ENCODE peak calls at places on chromosomes 16 and 17, in four cellular contexts. J is neural progenitor cell, M is mesendoderm, V is GM23248. P is an unnamed sample.

GRCh38 chr17:78974635-78975591 is 4.8 kb downstream of the LGALS3BP start:
- DNase-seq in M (peak), V (peak), J (no peak), P (peak)

GRCh38 chr17:21294321-21295035 is 10.0 kb downstream of the MAP2K3 start:
- DNase-seq in M (no peak), J (no peak), V (no peak), P (no peak)

GRCh38 chr17:64420143-64420670 is 28.7 kb upstream of the MILR1 start:
- DNase-seq in J (peak), V (peak), M (peak), P (peak)

GRCh38 chr17:73643012-73643845 is 1.0 kb downstream of the SDK2 start:
- DNase-seq in V (peak), J (peak), M (peak), P (peak)

GRCh38 chr16:74309789-74310781 is 13.5 kb downstream of the PSMD7 start:
- DNase-seq in M (peak), V (peak), J (peak), P (peak)

GRCh38 chr16:80231118-80231515 is 309.7 kb upstream of the DYNLRB2 start:
- DNase-seq in M (no peak), J (no peak), V (peak), P (no peak)

GRCh38 chr17:39553326-39553945 is 54.3 kb downstream of the NEUROD2 start:
- DNase-seq in J (no peak), M (no peak), V (peak), P (no peak)

GRCh38 chr16:67399749-67400704 is 6.7 kb upstream of the TPPP3 start:
- DNase-seq in M (peak), J (no peak), V (no peak), P (no peak)

GRCh38 chr17:39357978-39358377 is 43.4 kb downstream of the FBXL20 start:
- DNase-seq in V (no peak), J (peak), M (no peak), P (no peak)

GRCh38 chr17:57135748-57136342 is 50.8 kb downstream of the AKAP1 start:
- DNase-seq in V (no peak), M (no peak), J (no peak), P (no peak)

GRCh38 chr16:88989852-88990547 is 13.0 kb upstream of the CBFA2T3 start:
- DNase-seq in J (no peak), M (no peak), V (no peak), P (no peak)

GRCh38 chr17:62827722-62828498 is 19.8 kb upstream of the MARCHF10 start:
- DNase-seq in M (no peak), V (peak), J (peak), P (no peak)

GRCh38 chr17:70169707-70170597 is 620 bp downstream of the KCNJ2 start:
- DNase-seq in J (no peak), M (peak), V (peak), P (no peak)

GRCh38 chr16:54957403-54957802 is 26.7 kb downstream of the IRX5 start:
- DNase-seq in J (peak), V (peak), M (peak), P (peak)

GRCh38 chr16:81060576-81061306 is 16.3 kb downstream of the C16orf46 start:
- DNase-seq in J (no peak), M (no peak), V (no peak), P (no peak)

GRCh38 chr17:72494576-72494975 is 373.8 kb downstream of the SOX9 start:
- DNase-seq in M (no peak), J (no peak), V (no peak), P (no peak)

GRCh38 chr17:56158344-56158743 is 5.1 kb downstream of the ANKFN1 start:
- DNase-seq in V (no peak), J (no peak), M (no peak), P (no peak)

GRCh38 chr17:56510554-56511342 is 82.8 kb upstream of the NOG start:
- DNase-seq in M (no peak), J (no peak), V (no peak), P (peak)

GRCh38 chr17:76909971-76910760 is 42.0 kb downstream of the MGAT5B start:
- DNase-seq in V (peak), J (peak), M (peak), P (peak)

GRCh38 chr17:78555741-78556401 is 21.3 kb downstream of the DNAH17 start:
- DNase-seq in M (no peak), V (no peak), J (no peak), P (no peak)

GRCh38 chr16:30882429-30883310 is 11.2 kb downstream of the BCL7C start:
- DNase-seq in J (no peak), V (no peak), M (no peak), P (no peak)

GRCh38 chr17:798246-798645 is 16.1 kb downstream of the MRM3 start:
- DNase-seq in V (no peak), J (no peak), M (no peak), P (no peak)

GRCh38 chr16:4694664-4695451 is 1.5 kb downstream of the NUDT16L1 start:
- DNase-seq in V (peak), M (peak), J (no peak), P (peak)

GRCh38 chr17:49551221-49552069 is 24.2 kb upstream of the NXPH3 start:
- DNase-seq in J (no peak), M (no peak), V (no peak), P (no peak)

GRCh38 chr17:80791758-80792284 is 199.8 kb upstream of the CHMP6 start:
- DNase-seq in V (peak), M (no peak), J (no peak), P (peak)

GRCh38 chr16:50313596-50314483 is 47.5 kb downstream of the ADCY7 start:
- DNase-seq in J (no peak), V (peak), M (peak), P (peak)

GRCh38 chr16:88633684-88634140 is 4.7 kb upstream of the IL17C start:
- DNase-seq in M (peak), V (peak), J (peak), P (peak)

GRCh38 chr16:66832661-66833305 is 2.0 kb upstream of the NAE1 start:
- DNase-seq in V (peak), J (no peak), M (no peak), P (no peak)

GRCh38 chr16:87597324-87597830 is 4.9 kb upstream of the JPH3 start:
- DNase-seq in J (no peak), V (no peak), M (no peak), P (no peak)

GRCh38 chr17:45225964-45226530 is 4.4 kb downstream of the FMNL1 start:
- DNase-seq in V (no peak), M (no peak), J (no peak), P (peak)

GRCh38 chr17:16935241-16935663 is 36.7 kb downstream of the TNFRSF13B start:
- DNase-seq in V (no peak), M (no peak), J (no peak), P (peak)

GRCh38 chr17:37713028-37713431 is 31.8 kb downstream of the HNF1B start:
- DNase-seq in J (no peak), M (no peak), V (no peak), P (no peak)

GRCh38 chr17:62882878-62883277 is 74.8 kb upstream of the MARCHF10 start:
- DNase-seq in J (no peak), M (no peak), V (peak), P (peak)

GRCh38 chr17:81553616-81554181 is 1.5 kb upstream of the FAAP100 start:
- DNase-seq in J (no peak), M (no peak), V (peak), P (no peak)

GRCh38 chr16:3480901-3481695 is 14.2 kb downstream of the C16orf90 start:
- DNase-seq in M (peak), V (peak), J (no peak), P (peak)

GRCh38 chr17:68622423-68622822 is 21.3 kb upstream of the FAM20A start:
- DNase-seq in J (no peak), V (no peak), M (no peak), P (no peak)

GRCh38 chr17:59828478-59828760 is 64.3 kb downstream of the TUBD1 start:
- DNase-seq in J (no peak), V (no peak), M (no peak), P (no peak)

GRCh38 chr17:44780161-44780560 is 21.4 kb downstream of the ADAM11 start:
- DNase-seq in M (no peak), V (no peak), J (no peak), P (peak)

GRCh38 chr16:81696959-81697293 is 82.2 kb upstream of the PLCG2 start:
- DNase-seq in V (no peak), J (no peak), M (no peak), P (no peak)

GRCh38 chr17:80124351-80124981 is 22.5 kb downstream of the EIF4A3 start:
- DNase-seq in M (peak), J (peak), V (peak), P (peak)

GRCh38 chr16:53518550-53519416 is 15.8 kb upstream of the AKTIP start:
- DNase-seq in V (peak), J (no peak), M (no peak), P (no peak)
- H3K4me3 ChIP-seq in V (no peak), J (no peak), M (no peak), P (no peak)

DNA sequence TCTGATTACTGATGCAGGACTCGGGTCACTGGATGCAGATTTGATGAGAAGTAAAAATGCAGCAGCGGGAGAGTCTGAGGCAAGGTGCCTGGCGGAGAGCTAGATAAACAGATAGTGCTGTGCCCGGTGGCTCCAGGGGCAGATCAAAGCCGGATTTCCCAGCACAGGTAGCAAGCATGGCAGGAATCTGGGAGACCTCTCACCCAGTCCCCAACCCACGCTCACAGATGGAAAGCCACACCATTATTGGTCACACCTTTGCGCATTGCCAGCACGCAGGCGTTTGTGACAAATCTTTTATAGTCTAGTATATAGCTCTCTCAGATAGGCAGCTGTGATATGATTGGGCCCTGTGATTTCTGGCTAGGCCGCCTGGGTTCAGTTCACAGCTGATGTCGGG is 42.2 kb upstream of the NFAT5 start:
- DNase-seq in J (no peak), M (no peak), V (no peak), P (no peak)
- H3K9ac ChIP-seq in J (no peak), M (no peak), V (no peak), P (no peak)

DNA sequence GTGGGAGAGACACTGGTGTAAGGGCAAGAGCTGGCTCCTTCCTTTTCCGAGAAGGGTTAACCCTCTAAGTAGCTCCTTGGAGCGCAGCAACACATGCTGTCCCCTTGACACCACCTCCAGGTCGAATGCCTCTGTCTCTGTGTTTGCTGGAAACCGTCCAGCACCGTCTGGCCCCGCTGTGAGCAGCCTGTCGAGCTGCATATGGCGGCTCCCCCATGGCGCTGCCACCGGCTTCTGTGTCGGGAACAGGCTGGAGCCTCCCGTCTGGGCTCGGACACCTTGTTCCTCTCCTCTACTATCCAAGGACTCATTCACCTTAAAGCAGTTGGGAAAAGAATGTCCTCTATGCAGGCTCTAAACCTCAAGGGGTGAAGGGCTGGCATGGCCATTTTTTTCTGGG is 28.9 kb upstream of the WSCD1 start:
- DNase-seq in J (no peak), M (no peak), V (no peak), P (no peak)
- H3K27ac ChIP-seq in J (no peak), M (no peak), V (no peak), P (no peak)

GRCh38 chr16:1876468-1876867 is 4.5 kb upstream of the MEIOB start:
- DNase-seq in M (no peak), J (no peak), V (no peak), P (no peak)

GRCh38 chr16:1870365-1871082 is 1.4 kb downstream of the MEIOB start:
- DNase-seq in J (no peak), M (no peak), V (peak), P (no peak)

GRCh38 chr16:1877089-1877488 is 5.1 kb upstream of the MEIOB start:
- DNase-seq in V (no peak), M (no peak), J (no peak), P (no peak)

GRCh38 chr16:1874854-1875253 is 2.9 kb upstream of the MEIOB start:
- DNase-seq in J (no peak), M (no peak), V (no peak), P (no peak)

DNA sequence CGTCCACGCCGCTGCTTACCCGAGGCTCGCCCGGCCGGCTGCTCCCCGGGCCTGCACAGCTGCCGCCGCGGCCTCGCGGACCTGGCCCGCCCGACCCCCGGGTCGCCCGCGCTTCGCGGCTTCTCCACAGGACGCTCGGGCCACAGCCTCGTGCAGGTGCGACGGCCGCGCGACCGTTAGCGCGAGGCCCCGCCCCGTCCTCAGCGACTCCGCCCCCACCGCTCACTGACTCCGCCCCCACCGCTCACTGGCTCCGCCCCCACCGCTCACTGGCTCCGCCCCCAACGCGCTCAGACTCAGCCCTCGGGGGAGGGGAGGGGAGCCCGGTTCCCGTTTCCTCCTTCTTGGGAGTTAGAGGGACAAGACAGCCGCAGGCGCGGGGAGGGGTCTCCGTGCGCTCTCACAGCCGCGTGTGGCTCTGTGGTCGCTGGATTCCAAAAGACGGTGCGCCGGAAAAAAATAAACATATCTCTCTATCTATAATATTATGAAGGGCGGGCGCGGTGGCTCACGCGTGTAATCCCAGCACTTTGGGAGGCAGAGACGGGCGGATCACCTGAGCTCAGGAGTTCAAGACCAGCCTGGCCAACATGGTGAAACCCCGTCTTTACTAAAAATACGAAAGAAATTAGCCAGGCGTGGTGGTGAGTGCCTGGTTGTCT is at the start of gene MEIOB:
- DNase-seq in M (peak), J (peak), V (peak), P (peak)
- H3K4me3 ChIP-seq in M (no peak), J (peak), V (peak), P (no peak)

GRCh38 chr16:14510581-14510938 is 119.5 kb downstream of the PARN start:
- DNase-seq in J (no peak), M (no peak), V (no peak), P (no peak)
- H3K9ac ChIP-seq in J (no peak), M (no peak), V (peak), P (no peak)

GRCh38 chr16:58109330-58109729 is 19.9 kb downstream of the CFAP20 start:
- DNase-seq in V (no peak), J (no peak), M (no peak), P (no peak)
- H3K27ac ChIP-seq in V (no peak), J (no peak), M (no peak), P (no peak)